ENCODE peak calls at places on chromosome 13, in four cellular contexts. T, B, M and Z are unnamed samples.

GRCh38 chr13:22412452-22412851 is 741.6 kb downstream of the FGF9 start:
- DNase-seq in T (no peak), B (no peak), M (no peak), Z (no peak)

GRCh38 chr13:71867101-71867814 is at the start of gene DACH1:
- DNase-seq in T (peak; percentile 28), B (peak; percentile 73), M (peak; percentile 71), Z (no peak)

GRCh38 chr13:45916859-45917418 is 65.4 kb upstream of the SIAH3 start:
- DNase-seq in T (no peak), B (no peak), M (no peak), Z (no peak)

GRCh38 chr13:32126298-32126697 is 94.7 kb downstream of the FRY start:
- DNase-seq in T (no peak), B (no peak), M (no peak), Z (no peak)

GRCh38 chr13:34863360-34864135 is 78.5 kb upstream of the NBEA start:
- DNase-seq in T (no peak), B (no peak), M (no peak), Z (no peak)

GRCh38 chr13:35512271-35512920 is 35.9 kb upstream of the MAB21L1 start:
- DNase-seq in T (no peak), B (peak; percentile 44), M (no peak), Z (no peak)

GRCh38 chr13:94595006-94595942 is 678 bp downstream of the TGDS start:
- DNase-seq in T (peak; percentile 34), B (peak; percentile 21), M (peak; percentile 29), Z (no peak)

GRCh38 chr13:97256343-97256783 is 34.2 kb downstream of the MBNL2 start:
- DNase-seq in T (no peak), B (peak; percentile 77), M (no peak), Z (peak; percentile 53)

GRCh38 chr13:108155185-108156106 is 59.9 kb downstream of the LIG4 start:
- DNase-seq in T (peak; percentile 75), B (peak; percentile 61), M (peak; percentile 74), Z (peak; percentile 43)

GRCh38 chr13:26449063-26449848 is 108.2 kb upstream of the WASF3 start:
- DNase-seq in T (no peak), B (no peak), M (no peak), Z (no peak)

GRCh38 chr13:28607187-28607955 is 51.6 kb upstream of the POMP start:
- DNase-seq in T (no peak), B (no peak), M (no peak), Z (no peak)

GRCh38 chr13:110907951-110908898 is 6.6 kb downstream of the ANKRD10 start:
- DNase-seq in T (peak; percentile 71), B (peak; percentile 86), M (peak; percentile 78), Z (no peak)

GRCh38 chr13:31890946-31891345 is 140.6 kb upstream of the FRY start:
- DNase-seq in T (no peak), B (no peak), M (no peak), Z (no peak)

GRCh38 chr13:36526897-36527296 is 94.6 kb downstream of the CCNA1 start:
- DNase-seq in T (no peak), B (no peak), M (no peak), Z (no peak)

GRCh38 chr13:98447881-98448641 is 128.8 kb downstream of the STK24 start:
- DNase-seq in T (no peak), B (peak; percentile 33), M (no peak), Z (no peak)

GRCh38 chr13:45918597-45918996 is 67.0 kb upstream of the SIAH3 start:
- DNase-seq in T (no peak), B (no peak), M (no peak), Z (no peak)

GRCh38 chr13:77521595-77522367 is 13.7 kb upstream of the SCEL start:
- DNase-seq in T (peak; percentile 26), B (peak; percentile 7), M (no peak), Z (no peak)

GRCh38 chr13:38141792-38142191 is 207.9 kb upstream of the UFM1 start:
- DNase-seq in T (no peak), B (no peak), M (no peak), Z (no peak)

DNA sequence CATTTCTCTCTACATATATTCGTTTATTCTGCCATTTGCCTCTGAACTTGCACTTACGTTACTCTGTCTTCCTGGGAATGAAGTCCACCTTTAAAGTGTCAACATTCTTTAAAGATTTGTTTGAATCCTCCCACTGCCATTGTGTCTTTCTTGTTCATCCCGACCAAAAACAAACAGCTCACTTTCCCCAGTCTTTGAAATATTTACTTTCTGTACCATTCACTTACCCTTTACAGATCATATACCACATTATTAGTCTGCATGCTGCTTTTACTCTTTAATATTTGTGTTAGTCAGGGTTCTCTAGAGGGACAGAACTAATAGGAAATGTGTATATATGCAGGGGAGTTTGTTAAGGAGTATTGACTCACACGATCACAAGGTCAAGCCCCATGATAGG is 176.6 kb upstream of the STARD13 start:
- DNase-seq in T (no peak), B (no peak), M (no peak), Z (no peak)
- TF ChIP-seq POLR2A in T (no peak), B (no peak), M (no peak), Z (no peak)

GRCh38 chr13:49998714-49999624 is 2.1 kb downstream of the TRIM13 start:
- DNase-seq in T (no peak), B (no peak), M (no peak), Z (no peak)

GRCh38 chr13:49995535-49996165 is 1.2 kb upstream of the TRIM13 start:
- DNase-seq in T (no peak), B (peak; percentile 22), M (no peak), Z (no peak)

GRCh38 chr13:49996166-49996915 is 501 bp upstream of the TRIM13 start:
- DNase-seq in T (peak; percentile 95), B (peak; percentile 93), M (peak; percentile 95), Z (peak; percentile 95)

GRCh38 chr13:49997935-49998334 is 1.1 kb downstream of the TRIM13 start:
- DNase-seq in T (no peak), B (no peak), M (no peak), Z (no peak)

GRCh38 chr13:49996951-49997895 is at the start of gene TRIM13:
- DNase-seq in T (peak; percentile 91), B (peak; percentile 92), M (peak; percentile 92), Z (peak; percentile 88)
- TF ChIP-seq POLR2A in T (no peak), B (peak; percentile 79), M (no peak), Z (peak; percentile 53)

GRCh38 chr13:67230243-67230773 is at the start of gene PCDH9:
- DNase-seq in T (peak; percentile 95), B (peak; percentile 95), M (peak; percentile 87), Z (peak; percentile 91)
- TF ChIP-seq POLR2A in T (no peak), B (peak; percentile 83), M (peak; percentile 54), Z (peak; percentile 38)

DNA sequence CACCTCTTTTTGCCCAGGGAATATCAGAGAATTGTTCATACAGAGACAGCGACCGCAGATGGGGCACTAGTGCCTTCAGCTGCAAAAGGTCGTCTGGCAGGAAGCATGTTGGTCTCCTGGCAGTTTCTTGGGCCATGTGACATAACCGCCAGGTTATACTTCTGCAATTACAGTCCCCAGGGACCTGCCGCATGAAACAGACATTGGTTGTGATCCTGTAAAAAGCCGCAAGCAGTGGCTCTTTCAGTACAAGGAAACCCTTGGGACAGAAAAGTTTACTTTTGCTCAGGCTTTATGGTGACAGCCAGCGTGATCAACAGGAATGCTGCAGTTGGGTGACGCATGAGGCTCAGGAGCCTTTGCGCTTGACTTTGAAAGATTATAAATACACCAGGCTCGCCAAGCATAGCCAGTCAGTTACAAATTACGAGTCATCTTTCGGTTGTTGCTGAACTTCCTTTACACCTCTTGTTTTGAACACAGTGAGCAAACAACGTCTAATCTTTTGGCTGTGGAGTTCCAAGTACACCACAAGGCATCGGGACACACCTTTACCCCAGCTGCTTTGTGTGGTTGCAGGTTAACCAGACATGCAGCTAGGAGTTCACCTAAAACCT is 50.5 kb upstream of the UBE2L5 start:
- DNase-seq in T (peak; percentile 71), B (peak; percentile 46), M (peak; percentile 75), Z (no peak)
- TF ChIP-seq POLR2A in T (no peak), B (no peak), M (peak; percentile 52), Z (no peak)

DNA sequence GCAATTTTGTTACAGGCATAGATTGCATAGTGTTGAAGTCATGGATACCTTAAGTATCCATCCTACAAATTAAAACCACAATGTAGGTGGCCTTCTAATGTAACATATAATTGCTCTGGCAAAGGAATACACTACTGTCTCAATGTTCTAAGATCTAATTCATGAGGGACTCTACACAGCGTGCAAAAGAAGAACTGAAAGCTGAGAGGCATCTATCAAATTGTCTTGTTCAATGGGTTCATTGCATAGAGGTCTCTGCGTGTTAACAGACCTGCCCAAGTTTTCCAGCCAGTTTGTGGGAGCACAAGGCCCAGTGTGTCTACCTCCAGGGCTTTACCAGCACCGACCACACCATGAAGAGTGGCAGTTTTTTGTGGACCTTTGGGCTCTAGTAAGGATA is 451.4 kb downstream of the ITGBL1 start:
- DNase-seq in T (no peak), B (no peak), M (no peak), Z (no peak)
- TF ChIP-seq POLR2A in T (no peak), B (no peak), M (no peak), Z (no peak)

DNA sequence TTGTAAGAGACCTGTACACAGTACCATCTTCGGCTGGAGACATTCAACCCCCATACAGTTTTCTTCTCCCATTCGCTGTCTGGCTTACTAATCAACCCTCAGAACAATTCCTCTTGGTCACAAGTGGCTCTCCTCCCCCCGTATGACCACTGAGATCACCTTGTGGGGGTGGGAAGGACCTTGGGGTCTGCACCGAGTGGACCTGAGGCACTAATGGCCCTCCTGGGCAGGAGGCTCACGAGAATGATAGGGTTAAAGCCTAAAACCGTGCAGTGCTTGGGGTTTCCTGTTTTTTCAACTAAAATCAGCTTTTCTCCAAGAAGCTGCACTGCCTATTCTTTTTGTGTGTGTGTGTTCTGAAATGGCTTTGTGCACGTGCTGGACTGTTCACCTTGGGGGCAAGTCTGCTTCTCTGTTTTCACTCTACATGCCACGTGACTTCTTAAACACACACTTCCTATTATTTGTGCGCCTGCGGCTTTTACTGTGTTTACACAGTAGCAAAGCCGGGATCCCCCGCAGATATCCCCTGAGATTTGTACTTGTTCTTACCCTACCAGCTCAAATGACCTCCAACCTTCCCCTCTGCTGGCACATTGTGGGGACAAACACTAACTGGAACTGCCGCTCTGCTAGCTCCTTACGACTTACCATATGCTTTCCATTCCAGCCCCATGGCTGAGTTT is 12.3 kb downstream of the RBM26 start:
- DNase-seq in T (peak; percentile 80), B (peak; percentile 16), M (peak; percentile 24), Z (no peak)
- TF ChIP-seq POLR2A in T (no peak), B (no peak), M (no peak), Z (no peak)

DNA sequence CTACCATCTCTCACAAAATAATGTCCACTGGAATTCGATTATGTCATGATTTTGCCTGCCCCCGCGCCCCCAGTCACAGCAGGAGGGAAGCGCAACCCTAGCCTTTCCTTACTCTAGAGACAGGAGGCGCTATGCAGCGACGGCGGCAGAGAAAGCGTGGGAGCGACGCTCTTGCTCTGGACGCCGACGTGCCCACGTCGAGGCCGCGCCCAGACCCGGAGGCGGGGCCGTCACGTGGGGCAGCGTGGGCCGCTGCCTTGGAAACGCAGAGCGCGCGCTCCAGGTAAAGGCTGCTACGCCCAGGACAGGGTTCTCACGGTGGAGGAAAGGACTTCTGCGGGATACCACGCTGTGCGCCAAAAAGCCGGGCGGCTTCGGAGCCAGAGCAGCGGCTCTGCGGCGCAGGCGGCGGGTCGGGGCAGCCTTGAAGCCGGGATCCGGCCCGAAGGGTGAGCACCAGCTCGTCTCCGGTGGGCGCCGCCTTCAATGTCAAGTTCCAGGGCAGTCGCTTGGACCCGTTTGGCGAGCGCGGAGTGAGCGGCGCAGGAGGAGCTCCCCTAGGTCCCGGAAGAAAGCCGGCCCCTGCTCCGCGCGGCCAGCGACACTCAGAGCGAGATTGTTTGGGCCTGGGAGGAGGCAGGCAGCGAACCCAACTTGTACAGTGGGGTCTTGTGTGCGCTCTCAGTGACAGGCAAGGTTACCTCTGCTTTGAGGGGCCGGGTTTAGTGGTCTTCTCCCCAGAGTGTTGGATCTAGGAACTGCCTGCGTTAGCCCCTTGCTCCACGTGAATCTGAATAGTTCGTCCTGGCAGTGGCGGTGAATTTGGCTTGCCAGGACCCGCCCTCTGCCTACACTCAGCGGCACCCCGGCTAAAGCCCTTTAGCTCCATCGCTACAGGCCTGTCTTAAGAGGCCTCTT is 121.7 kb downstream of the MRPL57 start:
- DNase-seq in T (peak; percentile 86), B (peak; percentile 87), M (peak; percentile 90), Z (peak; percentile 83)
- TF ChIP-seq POLR2A in T (no peak), B (peak; percentile 57), M (peak; percentile 35), Z (no peak)